ENCODE peak calls at places on chromosomes 4 and X, in six cellular contexts. S is ascending aorta, R is AG09309, G is left lung, W is body of pancreas, J is cardiac muscle cell. M is an unnamed sample.

GRCh38 chr4:112753333-112753732 is 116.4 kb downstream of the LARP7 start:
- DNase-seq in S (no peak), R (no peak), G (no peak), W (no peak), J (no peak), M (no peak)

GRCh38 chrX:41475166-41475565 is 28.0 kb downstream of the NYX start:
- DNase-seq in S (no peak), R (no peak), G (no peak), W (no peak), J (no peak), M (no peak)

GRCh38 chr4:78613522-78614311 is 62.1 kb downstream of the ANXA3 start:
- DNase-seq in S (no peak), R (no peak), G (no peak), W (no peak), J (no peak), M (peak)

GRCh38 chrX:152895724-152896420 is 2.0 kb upstream of the ZNF185 start:
- DNase-seq in S (no peak), R (no peak), G (peak), W (no peak), J (no peak), M (no peak)

GRCh38 chr4:151618858-151619257 is 141.9 kb downstream of the GATB start:
- DNase-seq in S (no peak), R (no peak), G (no peak), W (no peak), J (no peak), M (no peak)

GRCh38 chr4:70556856-70557255 is 35.2 kb upstream of the AMBN start:
- DNase-seq in S (no peak), R (no peak), G (no peak), W (no peak), J (no peak), M (no peak)

GRCh38 chr4:97216031-97216430 is 927.2 kb downstream of the STPG2 start:
- DNase-seq in S (no peak), R (no peak), G (no peak), W (no peak), J (no peak), M (no peak)

GRCh38 chrX:133384454-133384853 is 30.8 kb downstream of the GPC4 start:
- DNase-seq in S (no peak), R (no peak), G (no peak), W (no peak), J (no peak), M (no peak)

GRCh38 chr4:138602664-138603063 is 360.5 kb upstream of the SLC7A11 start:
- DNase-seq in S (no peak), R (no peak), G (no peak), W (no peak), J (no peak), M (no peak)

GRCh38 chr4:145782756-145783155 is 102.8 kb downstream of the C4orf51 start:
- DNase-seq in S (no peak), R (no peak), G (no peak), W (no peak), J (no peak), M (no peak)

GRCh38 chr4:55121246-55121645 is 4.1 kb downstream of the KDR start:
- DNase-seq in S (no peak), R (no peak), G (no peak), W (no peak), J (no peak), M (no peak)
- H3K4me3 ChIP-seq in S (no peak), R (no peak), G (no peak), W (no peak), J (no peak), M (no peak)

DNA sequence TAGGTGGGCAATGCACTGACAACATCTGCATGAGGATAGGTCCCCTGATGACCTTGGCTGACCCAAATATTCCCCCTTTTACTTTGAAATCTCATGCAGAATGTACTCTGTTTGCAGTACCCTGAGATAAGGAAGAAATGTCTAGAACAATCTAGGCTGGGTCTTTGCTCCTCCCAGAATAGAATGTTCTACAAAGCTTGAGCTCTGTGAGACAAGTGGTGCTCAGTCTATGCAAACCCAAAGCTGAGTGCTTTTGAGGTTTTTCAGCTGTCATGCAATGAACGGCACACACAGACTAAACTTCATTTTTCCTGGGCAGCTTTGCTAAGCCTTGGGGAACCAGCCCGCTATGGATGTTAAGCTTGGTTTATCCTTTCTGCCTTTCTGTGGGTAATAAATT is 513.6 kb downstream of the FAT4 start:
- DNase-seq in S (no peak), R (no peak), G (no peak), W (no peak), J (no peak), M (no peak)
- H3K4me3 ChIP-seq in S (no peak), R (no peak), G (no peak), W (no peak), J (no peak), M (no peak)

DNA sequence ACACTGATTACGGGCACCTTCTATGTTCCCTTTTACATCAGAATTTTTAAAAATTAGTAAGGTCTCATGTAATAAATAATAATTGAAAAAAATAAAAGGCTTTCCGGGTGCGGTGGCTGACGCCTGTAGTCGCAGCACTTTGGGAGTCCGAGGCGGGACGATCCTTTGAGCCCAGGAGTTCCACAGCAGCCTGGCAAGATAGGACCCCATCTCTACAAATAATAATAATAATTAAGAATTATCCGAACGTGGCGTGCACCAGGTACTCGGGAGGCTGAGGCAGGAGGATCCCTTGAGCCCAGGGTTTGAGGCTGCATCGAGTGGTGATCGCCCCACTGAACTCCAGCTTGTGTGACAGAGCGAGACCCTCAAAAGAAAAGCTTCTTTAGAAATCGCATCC is 771 bp upstream of the LAMTOR3 start:
- DNase-seq in S (no peak), R (no peak), G (peak), W (no peak), J (no peak), M (no peak)
- H3K4me3 ChIP-seq in S (peak), R (no peak), G (peak), W (no peak), J (peak), M (peak)

GRCh38 chrX:17553451-17553850 is 178.5 kb downstream of the NHS start:
- DNase-seq in S (peak), R (no peak), G (no peak), W (no peak), J (no peak), M (no peak)
- H3K4me3 ChIP-seq in S (no peak), R (no peak), G (no peak), W (no peak), J (no peak), M (no peak)

GRCh38 chr4:128427832-128428366 is 140.3 kb upstream of the PGRMC2 start:
- DNase-seq in S (no peak), R (peak), G (peak), W (peak), J (no peak), M (peak)

GRCh38 chr4:128424524-128425195 is 137.0 kb upstream of the PGRMC2 start:
- DNase-seq in S (no peak), R (peak), G (no peak), W (no peak), J (no peak), M (no peak)

GRCh38 chr4:128428397-128428796 is 140.8 kb upstream of the PGRMC2 start:
- DNase-seq in S (no peak), R (no peak), G (no peak), W (no peak), J (no peak), M (no peak)
- H3K4me3 ChIP-seq in S (no peak), R (no peak), G (no peak), W (no peak), J (no peak), M (no peak)

GRCh38 chr4:26368685-26369084 is 47.9 kb downstream of the RBPJ start:
- DNase-seq in S (no peak), R (no peak), G (no peak), W (no peak), J (no peak), M (no peak)

GRCh38 chr4:26369132-26370036 is 48.6 kb downstream of the RBPJ start:
- DNase-seq in S (no peak), R (no peak), G (no peak), W (no peak), J (no peak), M (no peak)

GRCh38 chr4:26375589-26375988 is 54.8 kb downstream of the RBPJ start:
- DNase-seq in S (no peak), R (no peak), G (no peak), W (no peak), J (no peak), M (no peak)

GRCh38 chr4:26372525-26373172 is 51.8 kb downstream of the RBPJ start:
- DNase-seq in S (no peak), R (no peak), G (no peak), W (peak), J (peak), M (peak)

DNA sequence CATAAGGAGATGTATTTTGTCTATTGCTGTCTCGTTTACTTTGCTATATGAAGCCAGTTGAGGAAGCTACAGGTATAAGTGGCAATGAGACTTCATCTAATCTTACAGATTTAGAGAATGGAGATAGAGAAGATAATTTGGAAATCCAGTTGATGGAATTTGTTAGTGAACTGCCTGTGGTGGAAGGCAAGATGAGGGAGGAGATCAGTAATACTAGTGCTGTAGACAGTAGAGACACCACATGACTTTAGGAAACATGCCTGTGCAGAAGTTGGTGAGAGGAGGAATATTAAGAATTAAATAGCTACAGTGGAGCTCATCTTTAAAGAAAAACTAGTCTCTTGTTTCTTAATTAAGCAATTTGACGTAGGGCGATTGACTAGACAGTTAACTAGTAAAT is 51.3 kb downstream of the RBPJ start:
- DNase-seq in S (no peak), R (no peak), G (no peak), W (no peak), J (no peak), M (no peak)
- H3K4me3 ChIP-seq in S (no peak), R (no peak), G (no peak), W (no peak), J (no peak), M (no peak)